ENCODE peak calls at places on chromosomes 4 and X, in six cellular contexts. W is GM12865; L is T-cell; E is amniotic stem cell; C is ELF-1; F is stimulated activated effector memory CD8-positive, alpha-beta T cell treated with anti-CD3 and anti-CD28 coated beads, Interleukin-12 subunit alpha, Interleukin-12 subunit beta, amount 100 ng/mL, for 72 hours. X is an unnamed sample.

GRCh38 chr4:180617203-180617602 is 1626.0 kb upstream of the TENM3 start:
- DNase-seq in W (no peak), L (no peak), E (no peak), C (peak), F (no peak), X (no peak)

GRCh38 chr4:152102184-152103000 is 341.6 kb upstream of the GATB start:
- DNase-seq in W (no peak), L (no peak), E (no peak), C (peak), F (peak), X (no peak)

GRCh38 chr4:140861359-140862181 is 105.4 kb upstream of the TBC1D9 start:
- DNase-seq in W (peak), L (peak), E (peak), C (peak), F (peak), X (peak)

GRCh38 chr4:126533176-126533575 is 1099.6 kb upstream of the INTU start:
- DNase-seq in W (no peak), L (no peak), E (no peak), C (no peak), F (no peak), X (no peak)

GRCh38 chr4:113826431-113826830 is 64.9 kb upstream of the CAMK2D start:
- DNase-seq in W (no peak), L (no peak), E (no peak), C (no peak), F (no peak), X (no peak)

GRCh38 chr4:113406723-113407016 is 354.9 kb downstream of the CAMK2D start:
- DNase-seq in W (no peak), L (no peak), E (no peak), C (no peak), F (no peak), X (no peak)

GRCh38 chr4:84852081-84852480 is 114.4 kb downstream of the WDFY3 start:
- DNase-seq in W (no peak), L (no peak), E (no peak), C (no peak), F (no peak), X (no peak)

GRCh38 chrX:8755116-8755515 is 23.2 kb upstream of the ANOS1 start:
- DNase-seq in W (no peak), L (no peak), E (no peak), C (peak), F (no peak), X (no peak)

GRCh38 chr4:110196871-110197420 is 1.5 kb downstream of the ELOVL6 start:
- DNase-seq in W (peak), L (peak), E (peak), C (peak), F (peak), X (peak)

GRCh38 chr4:21248336-21248735 is 548.1 kb downstream of the PACRGL start:
- DNase-seq in W (no peak), L (no peak), E (no peak), C (no peak), F (no peak), X (no peak)

GRCh38 chrX:69285881-69286545 is 120.8 kb upstream of the PJA1 start:
- DNase-seq in W (peak), L (peak), E (no peak), C (peak), F (peak), X (peak)

GRCh38 chr4:103375278-103375677 is 177.1 kb upstream of the CENPE start:
- DNase-seq in W (no peak), L (no peak), E (no peak), C (no peak), F (no peak), X (no peak)

GRCh38 chr4:40548256-40548655 is 81.4 kb downstream of the RBM47 start:
- DNase-seq in W (no peak), L (no peak), E (no peak), C (no peak), F (no peak), X (no peak)

GRCh38 chr4:127875791-127876190 is 4.9 kb upstream of the PLK4 start:
- DNase-seq in W (no peak), L (no peak), E (no peak), C (no peak), F (no peak), X (no peak)

GRCh38 chr4:94911141-94911540 is 153.4 kb downstream of the BMPR1B start:
- DNase-seq in W (no peak), L (no peak), E (no peak), C (no peak), F (no peak), X (no peak)

GRCh38 chr4:28229092-28229491 is 1368.5 kb downstream of the STIM2 start:
- DNase-seq in W (no peak), L (no peak), E (no peak), C (peak), F (no peak), X (no peak)

GRCh38 chr4:154160925-154161324 is 330.7 kb downstream of the DCHS2 start:
- DNase-seq in W (no peak), L (no peak), E (no peak), C (no peak), F (no peak), X (no peak)

GRCh38 chrX:41906515-41907165 is 16.7 kb downstream of the CASK start:
- DNase-seq in W (no peak), L (no peak), E (no peak), C (no peak), F (no peak), X (no peak)

GRCh38 chr4:106869551-106869950 is 166.6 kb downstream of the DKK2 start:
- DNase-seq in W (no peak), L (no peak), E (no peak), C (no peak), F (no peak), X (no peak)

GRCh38 chr4:113683143-113683542 is 78.4 kb downstream of the CAMK2D start:
- DNase-seq in W (peak), L (peak), E (no peak), C (no peak), F (peak), X (peak)

GRCh38 chrX:69137371-69137881 is 27.8 kb downstream of the PJA1 start:
- DNase-seq in W (no peak), L (no peak), E (no peak), C (peak), F (no peak), X (no peak)

GRCh38 chrX:133645977-133646750 is 230.9 kb upstream of the GPC4 start:
- DNase-seq in W (no peak), L (no peak), E (no peak), C (no peak), F (no peak), X (no peak)

GRCh38 chrX:17405225-17405969 is 30.4 kb downstream of the NHS start:
- DNase-seq in W (no peak), L (no peak), E (no peak), C (no peak), F (no peak), X (no peak)

GRCh38 chr4:55553442-55553841 is 6.7 kb upstream of the CLOCK start:
- DNase-seq in W (peak), L (no peak), E (no peak), C (peak), F (peak), X (peak)

GRCh38 chr4:74675673-74676279 is 118.5 kb downstream of the BTC start:
- DNase-seq in W (peak), L (no peak), E (peak), C (no peak), F (no peak), X (no peak)

GRCh38 chr4:134544303-134544761 is 342.7 kb upstream of the PABPC4L start:
- DNase-seq in W (no peak), L (no peak), E (peak), C (no peak), F (no peak), X (no peak)

GRCh38 chr4:88693792-88694191 is 3.8 kb downstream of the NAP1L5 start:
- DNase-seq in W (no peak), L (no peak), E (no peak), C (no peak), F (no peak), X (no peak)

GRCh38 chrX:102712216-102712966 is at the start of gene GPRASP2:
- DNase-seq in W (peak), L (peak), E (no peak), C (peak), F (no peak), X (no peak)

GRCh38 chrX:47579537-47579936 is 2.7 kb upstream of the TIMP1 start:
- DNase-seq in W (peak), L (no peak), E (no peak), C (no peak), F (peak), X (no peak)

GRCh38 chr4:169314906-169315305 is 44.1 kb upstream of the SH3RF1 start:
- DNase-seq in W (no peak), L (no peak), E (no peak), C (no peak), F (no peak), X (no peak)

GRCh38 chr4:4820264-4820663 is 39.2 kb upstream of the MSX1 start:
- DNase-seq in W (no peak), L (no peak), E (no peak), C (peak), F (no peak), X (no peak)

GRCh38 chrX:103220511-103221406 is 5.9 kb downstream of the BEX4 start:
- DNase-seq in W (no peak), L (no peak), E (no peak), C (peak), F (no peak), X (no peak)

GRCh38 chr4:37243061-37243460 is 1.5 kb upstream of the NWD2 start:
- DNase-seq in W (peak), L (no peak), E (no peak), C (peak), F (no peak), X (no peak)

X was measured in T-helper 1 cell.